ENCODE peak calls at places on chromosomes 6 and 20, in five cellular contexts. I is fibroblast of mammary gland; D is left ventricle myocardium inferior; J is activated T-helper 1 cell treated with anti-CD3 and anti-CD28 coated beads, Interleukin-2, amount 50 U/mL, for 16 hours; M is neural progenitor cell. U is an unnamed sample.

GRCh38 chr6:19337103-19337502 is 500.1 kb upstream of the ID4 start:
- DNase-seq in D (no peak), I (no peak), J (no peak), M (no peak), U (no peak)

GRCh38 chr6:22236626-22237414 is 60.0 kb downstream of the PRL start:
- DNase-seq in M (no peak), J (no peak), I (peak), D (no peak), U (no peak)

GRCh38 chr6:153028963-153029362 is 26.5 kb upstream of the MTRF1L start:
- DNase-seq in J (no peak), M (no peak), I (no peak), D (no peak), U (no peak)

GRCh38 chr6:137424243-137424642 is 70.0 kb downstream of the OLIG3 start:
- DNase-seq in M (no peak), I (no peak), D (no peak), J (no peak), U (no peak)

GRCh38 chr6:168916576-168917207 is 337.0 kb downstream of the THBS2 start:
- DNase-seq in M (peak), D (peak), J (no peak), I (peak), U (no peak)

GRCh38 chr6:39314273-39314790 is at the start of gene KCNK17:
- DNase-seq in D (no peak), J (no peak), M (peak), I (no peak), U (no peak)

GRCh38 chr20:23625236-23625964 is 12.4 kb downstream of the CST3 start:
- DNase-seq in J (no peak), D (no peak), M (peak), I (no peak), U (no peak)

GRCh38 chr20:20014659-20015058 is 2.5 kb upstream of the NAA20 start:
- DNase-seq in M (no peak), I (no peak), J (no peak), D (no peak), U (no peak)

GRCh38 chr6:38058022-38058421 is 238.5 kb downstream of the ZFAND3 start:
- DNase-seq in J (no peak), I (peak), M (no peak), D (no peak), U (peak)

GRCh38 chr20:17835240-17835940 is 133.2 kb downstream of the SNX5 start:
- DNase-seq in M (no peak), J (no peak), I (peak), D (peak), U (no peak)

GRCh38 chr6:143279385-143279784 is 171.1 kb downstream of the ADAT2 start:
- DNase-seq in I (peak), J (no peak), D (no peak), M (peak), U (no peak)

GRCh38 chr6:73134588-73134987 is 90.7 kb downstream of the KHDC1L start:
- DNase-seq in J (no peak), D (no peak), M (peak), I (peak), U (no peak)

GRCh38 chr20:62924567-62925419 is 1.5 kb downstream of the DIDO1 start:
- DNase-seq in M (no peak), J (no peak), I (peak), D (no peak), U (no peak)